ENCODE peak calls at places on chromosomes 11 and 22, in six cellular contexts. L is DMS153; D is naive thymus-derived CD8-positive, alpha-beta T cell; B is stimulated activated CD4-positive, alpha-beta T cell treated with anti-CD3 and anti-CD28 coated beads, Interleukin-1b, Interleukin-23, amount 100 ng/mL, for 24 hours; J is GM06990; X is Daoy. G is an unnamed sample.

GRCh38 chr11:35337136-35337918 is 82.0 kb downstream of the SLC1A2 start:
- DNase-seq in J (no peak), X (peak; percentile 92), D (no peak), B (no peak), L (no peak), G (peak; percentile 94)

GRCh38 chr11:86558219-86558618 is 114.2 kb downstream of the ME3 start:
- DNase-seq in B (no peak), X (no peak), J (no peak), L (no peak), D (no peak), G (no peak)

GRCh38 chr11:35407041-35407440 is 12.3 kb downstream of the SLC1A2 start:
- DNase-seq in L (no peak), D (no peak), J (no peak), X (no peak), B (no peak), G (no peak)

GRCh38 chr11:68469642-68470041 is 9.1 kb downstream of the PPP6R3 start:
- DNase-seq in B (no peak), J (no peak), L (no peak), X (no peak), D (no peak), G (no peak)

GRCh38 chr11:12432507-12432906 is 55.1 kb downstream of the PARVA start:
- DNase-seq in X (no peak), B (no peak), D (no peak), J (no peak), L (no peak), G (no peak)

GRCh38 chr11:33634291-33634834 is 66.3 kb downstream of the C11orf91 start:
- DNase-seq in X (peak; percentile 77), L (no peak), B (no peak), J (no peak), D (no peak), G (peak; percentile 7)

GRCh38 chr22:37880668-37881440 is 25.2 kb upstream of the MICALL1 start:
- DNase-seq in X (no peak), L (no peak), J (no peak), D (no peak), B (no peak), G (no peak)

GRCh38 chr22:20943104-20943933 is 23.7 kb upstream of the AIFM3 start:
- DNase-seq in L (no peak), X (no peak), D (no peak), B (no peak), J (no peak), G (no peak)

GRCh38 chr11:8263109-8263768 is 439 bp downstream of the LMO1 start:
- DNase-seq in L (peak; percentile 28), B (no peak), J (no peak), X (peak; percentile 21), D (no peak), G (no peak)

GRCh38 chr11:76699461-76700091 is 29.0 kb upstream of the LRRC32 start:
- DNase-seq in J (no peak), D (no peak), L (no peak), X (peak; percentile 20), B (no peak), G (no peak)

GRCh38 chr11:67289651-67290479 is 762 bp downstream of the ANKRD13D start:
- DNase-seq in J (peak; percentile 21), D (peak; percentile 7), X (peak; percentile 31), B (no peak), L (no peak), G (no peak)

GRCh38 chr11:117841582-117842031 is 17.1 kb upstream of the FXYD2 start:
- DNase-seq in J (no peak), B (no peak), L (no peak), D (no peak), X (no peak), G (no peak)